ENCODE peak calls at places on chromosomes 6 and 20, in five cellular contexts. One of them, this sample, is unnamed.

GRCh38 chr6:9131616-9132015 is 696.3 kb upstream of the SLC35B3 start:
- DNase-seq in stimulated activated naive CD8-positive, alpha-beta T cell treated with anti-CD3 and anti-CD28 coated beads, Interleukin-15, Interleukin-2, amounts not matched to agents 100 U/mL and 50 U/mL, for 24 hours: no peak
- DNase-seq in GM10248: no peak
- DNase-seq in KBM-7: no peak
- DNase-seq in occipital lobe: no peak
- DNase-seq in this sample: no peak

GRCh38 chr20:59342017-59342957 is 41.9 kb downstream of the EDN3 start:
- DNase-seq in stimulated activated naive CD8-positive, alpha-beta T cell treated with anti-CD3 and anti-CD28 coated beads, Interleukin-15, Interleukin-2, amounts not matched to agents 100 U/mL and 50 U/mL, for 24 hours: no peak
- DNase-seq in GM10248: no peak
- DNase-seq in KBM-7: no peak
- DNase-seq in occipital lobe: no peak
- DNase-seq in this sample: no peak

GRCh38 chr6:36028887-36029324 is 1.3 kb downstream of the MAPK14 start:
- DNase-seq in stimulated activated naive CD8-positive, alpha-beta T cell treated with anti-CD3 and anti-CD28 coated beads, Interleukin-15, Interleukin-2, amounts not matched to agents 100 U/mL and 50 U/mL, for 24 hours: peak; percentile 77
- DNase-seq in GM10248: no peak
- DNase-seq in KBM-7: peak; percentile 92
- DNase-seq in occipital lobe: peak; percentile 42
- DNase-seq in this sample: no peak

GRCh38 chr20:41214666-41215065 is 77.3 kb downstream of the PLCG1 start:
- DNase-seq in stimulated activated naive CD8-positive, alpha-beta T cell treated with anti-CD3 and anti-CD28 coated beads, Interleukin-15, Interleukin-2, amounts not matched to agents 100 U/mL and 50 U/mL, for 24 hours: no peak
- DNase-seq in GM10248: no peak
- DNase-seq in KBM-7: no peak
- DNase-seq in occipital lobe: no peak
- DNase-seq in this sample: no peak

GRCh38 chr6:125054331-125054730 is 92.1 kb downstream of the RNF217 start:
- DNase-seq in stimulated activated naive CD8-positive, alpha-beta T cell treated with anti-CD3 and anti-CD28 coated beads, Interleukin-15, Interleukin-2, amounts not matched to agents 100 U/mL and 50 U/mL, for 24 hours: no peak
- DNase-seq in GM10248: no peak
- DNase-seq in KBM-7: no peak
- DNase-seq in occipital lobe: no peak
- DNase-seq in this sample: no peak

GRCh38 chr20:45833030-45833882 is at the start of gene SNX21:
- DNase-seq in stimulated activated naive CD8-positive, alpha-beta T cell treated with anti-CD3 and anti-CD28 coated beads, Interleukin-15, Interleukin-2, amounts not matched to agents 100 U/mL and 50 U/mL, for 24 hours: peak; percentile 40
- DNase-seq in GM10248: peak; percentile 62
- DNase-seq in KBM-7: peak; percentile 50
- DNase-seq in occipital lobe: peak; percentile 40
- DNase-seq in this sample: peak; percentile 67

GRCh38 chr6:153207617-153208016 is 76.5 kb upstream of the RGS17 start:
- DNase-seq in stimulated activated naive CD8-positive, alpha-beta T cell treated with anti-CD3 and anti-CD28 coated beads, Interleukin-15, Interleukin-2, amounts not matched to agents 100 U/mL and 50 U/mL, for 24 hours: no peak
- DNase-seq in GM10248: no peak
- DNase-seq in KBM-7: no peak
- DNase-seq in occipital lobe: no peak
- DNase-seq in this sample: no peak

GRCh38 chr6:79335133-79335674 is 100.7 kb upstream of the HMGN3 start:
- DNase-seq in stimulated activated naive CD8-positive, alpha-beta T cell treated with anti-CD3 and anti-CD28 coated beads, Interleukin-15, Interleukin-2, amounts not matched to agents 100 U/mL and 50 U/mL, for 24 hours: no peak
- DNase-seq in GM10248: peak; percentile 24
- DNase-seq in KBM-7: no peak
- DNase-seq in occipital lobe: no peak
- DNase-seq in this sample: peak; percentile 1

GRCh38 chr6:43129434-43130194 is 41.5 kb upstream of the SRF start:
- DNase-seq in stimulated activated naive CD8-positive, alpha-beta T cell treated with anti-CD3 and anti-CD28 coated beads, Interleukin-15, Interleukin-2, amounts not matched to agents 100 U/mL and 50 U/mL, for 24 hours: peak; percentile 14
- DNase-seq in GM10248: peak; percentile 46
- DNase-seq in KBM-7: peak; percentile 11
- DNase-seq in occipital lobe: no peak
- DNase-seq in this sample: no peak

GRCh38 chr20:53887973-53888372 is 182.4 kb downstream of the BCAS1 start:
- DNase-seq in stimulated activated naive CD8-positive, alpha-beta T cell treated with anti-CD3 and anti-CD28 coated beads, Interleukin-15, Interleukin-2, amounts not matched to agents 100 U/mL and 50 U/mL, for 24 hours: no peak
- DNase-seq in GM10248: no peak
- DNase-seq in KBM-7: no peak
- DNase-seq in occipital lobe: no peak
- DNase-seq in this sample: no peak

GRCh38 chr6:132669690-132670291 is 10.8 kb upstream of the TAAR1 start:
- DNase-seq in stimulated activated naive CD8-positive, alpha-beta T cell treated with anti-CD3 and anti-CD28 coated beads, Interleukin-15, Interleukin-2, amounts not matched to agents 100 U/mL and 50 U/mL, for 24 hours: no peak
- DNase-seq in GM10248: peak; percentile 29
- DNase-seq in KBM-7: peak; percentile 76
- DNase-seq in occipital lobe: no peak
- DNase-seq in this sample: no peak

This sample was measured in GM12891.